ENCODE peak calls at places on chromosomes 3 and 15, in ten cellular contexts. One of them, this sample, is unnamed.

GRCh38 chr15:99137111-99137546 is 32.2 kb downstream of the SYNM start:
- DNase-seq in A549: no peak
- DNase-seq in lower lobe of right lung: no peak
- DNase-seq in SK-N-SH: no peak
- DNase-seq in transverse colon: no peak
- DNase-seq in AG10803: no peak
- DNase-seq in neural progenitor cell: no peak
- DNase-seq in AG04450: no peak
- DNase-seq in body of pancreas: peak
- DNase-seq in cardiac muscle cell: no peak
- DNase-seq in this sample: no peak

GRCh38 chr15:81334768-81335447 is 11.0 kb upstream of the STARD5 start:
- DNase-seq in A549: no peak
- DNase-seq in lower lobe of right lung: no peak
- DNase-seq in SK-N-SH: no peak
- DNase-seq in transverse colon: no peak
- DNase-seq in AG10803: no peak
- DNase-seq in neural progenitor cell: no peak
- DNase-seq in AG04450: no peak
- DNase-seq in body of pancreas: no peak
- DNase-seq in cardiac muscle cell: peak
- DNase-seq in this sample: peak

GRCh38 chr3:5057217-5057616 is 64.9 kb upstream of the ARL8B start:
- DNase-seq in A549: no peak
- DNase-seq in lower lobe of right lung: no peak
- DNase-seq in SK-N-SH: no peak
- DNase-seq in transverse colon: no peak
- DNase-seq in AG10803: no peak
- DNase-seq in neural progenitor cell: no peak
- DNase-seq in AG04450: no peak
- DNase-seq in body of pancreas: no peak
- DNase-seq in cardiac muscle cell: no peak
- DNase-seq in this sample: no peak

GRCh38 chr3:124459678-124460077 is 270.6 kb upstream of the UMPS start:
- DNase-seq in A549: no peak
- DNase-seq in lower lobe of right lung: no peak
- DNase-seq in SK-N-SH: no peak
- DNase-seq in transverse colon: no peak
- DNase-seq in AG10803: no peak
- DNase-seq in neural progenitor cell: no peak
- DNase-seq in AG04450: no peak
- DNase-seq in body of pancreas: no peak
- DNase-seq in cardiac muscle cell: no peak
- DNase-seq in this sample: no peak

GRCh38 chr15:57256941-57257340 is 119.4 kb upstream of the CGNL1 start:
- DNase-seq in A549: no peak
- DNase-seq in lower lobe of right lung: no peak
- DNase-seq in SK-N-SH: no peak
- DNase-seq in transverse colon: no peak
- DNase-seq in AG10803: no peak
- DNase-seq in neural progenitor cell: no peak
- DNase-seq in AG04450: no peak
- DNase-seq in body of pancreas: no peak
- DNase-seq in cardiac muscle cell: no peak
- DNase-seq in this sample: no peak

GRCh38 chr3:122784436-122784835 is 9.2 kb downstream of the HSPBAP1 start:
- DNase-seq in A549: no peak
- DNase-seq in lower lobe of right lung: no peak
- DNase-seq in SK-N-SH: no peak
- DNase-seq in transverse colon: no peak
- DNase-seq in AG10803: peak
- DNase-seq in neural progenitor cell: no peak
- DNase-seq in AG04450: no peak
- DNase-seq in body of pancreas: no peak
- DNase-seq in cardiac muscle cell: peak
- DNase-seq in this sample: peak

GRCh38 chr15:99755692-99756409 is 22.6 kb upstream of the LYSMD4 start:
- DNase-seq in A549: peak
- DNase-seq in lower lobe of right lung: peak
- DNase-seq in SK-N-SH: peak
- DNase-seq in transverse colon: peak
- DNase-seq in AG10803: peak
- DNase-seq in neural progenitor cell: peak
- DNase-seq in AG04450: peak
- DNase-seq in body of pancreas: peak
- DNase-seq in cardiac muscle cell: peak
- DNase-seq in this sample: peak

GRCh38 chr3:62214850-62215249 is 158.5 kb downstream of the FEZF2 start:
- DNase-seq in A549: no peak
- DNase-seq in lower lobe of right lung: no peak
- DNase-seq in SK-N-SH: no peak
- DNase-seq in transverse colon: no peak
- DNase-seq in AG10803: no peak
- DNase-seq in neural progenitor cell: no peak
- DNase-seq in AG04450: no peak
- DNase-seq in body of pancreas: no peak
- DNase-seq in cardiac muscle cell: no peak
- DNase-seq in this sample: no peak

GRCh38 chr3:14110699-14111098 is 14.0 kb downstream of the CHCHD4 start:
- DNase-seq in A549: no peak
- DNase-seq in lower lobe of right lung: no peak
- DNase-seq in SK-N-SH: no peak
- DNase-seq in transverse colon: no peak
- DNase-seq in AG10803: no peak
- DNase-seq in neural progenitor cell: no peak
- DNase-seq in AG04450: no peak
- DNase-seq in body of pancreas: no peak
- DNase-seq in cardiac muscle cell: peak
- DNase-seq in this sample: no peak

GRCh38 chr3:159238646-159239045 is 436.8 kb downstream of the MFSD1 start:
- DNase-seq in A549: no peak
- DNase-seq in lower lobe of right lung: no peak
- DNase-seq in SK-N-SH: no peak
- DNase-seq in transverse colon: no peak
- DNase-seq in AG10803: no peak
- DNase-seq in neural progenitor cell: no peak
- DNase-seq in AG04450: no peak
- DNase-seq in body of pancreas: no peak
- DNase-seq in cardiac muscle cell: no peak
- DNase-seq in this sample: no peak

GRCh38 chr15:96326551-96327154 is 3.8 kb upstream of the NR2F2 start:
- DNase-seq in A549: no peak
- DNase-seq in lower lobe of right lung: peak
- DNase-seq in SK-N-SH: no peak
- DNase-seq in transverse colon: peak
- DNase-seq in AG10803: peak
- DNase-seq in neural progenitor cell: peak
- DNase-seq in AG04450: no peak
- DNase-seq in body of pancreas: peak
- DNase-seq in cardiac muscle cell: peak
- DNase-seq in this sample: peak

GRCh38 chr3:190053919-190054672 is 66.6 kb downstream of the P3H2 start:
- DNase-seq in A549: peak
- DNase-seq in lower lobe of right lung: no peak
- DNase-seq in SK-N-SH: no peak
- DNase-seq in transverse colon: no peak
- DNase-seq in AG10803: peak
- DNase-seq in neural progenitor cell: no peak
- DNase-seq in AG04450: no peak
- DNase-seq in body of pancreas: no peak
- DNase-seq in cardiac muscle cell: peak
- DNase-seq in this sample: peak
- TF ChIP-seq CTCF in A549: no peak
- TF ChIP-seq CTCF in lower lobe of right lung: no peak
- TF ChIP-seq CTCF in SK-N-SH: no peak
- TF ChIP-seq CTCF in transverse colon: no peak
- TF ChIP-seq CTCF in AG10803: peak
- TF ChIP-seq CTCF in neural progenitor cell: no peak
- TF ChIP-seq CTCF in AG04450: no peak
- TF ChIP-seq CTCF in body of pancreas: no peak
- TF ChIP-seq CTCF in cardiac muscle cell: peak
- TF ChIP-seq CTCF in this sample: peak

GRCh38 chr3:8579101-8579500 is 65.5 kb downstream of the SSUH2 start:
- DNase-seq in A549: no peak
- DNase-seq in lower lobe of right lung: no peak
- DNase-seq in SK-N-SH: no peak
- DNase-seq in transverse colon: no peak
- DNase-seq in AG10803: no peak
- DNase-seq in neural progenitor cell: no peak
- DNase-seq in AG04450: no peak
- DNase-seq in body of pancreas: no peak
- DNase-seq in cardiac muscle cell: no peak
- DNase-seq in this sample: no peak

GRCh38 chr3:8576436-8576835 is 68.2 kb downstream of the SSUH2 start:
- DNase-seq in A549: no peak
- DNase-seq in lower lobe of right lung: no peak
- DNase-seq in SK-N-SH: no peak
- DNase-seq in transverse colon: no peak
- DNase-seq in AG10803: no peak
- DNase-seq in neural progenitor cell: no peak
- DNase-seq in AG04450: no peak
- DNase-seq in body of pancreas: no peak
- DNase-seq in cardiac muscle cell: no peak
- DNase-seq in this sample: no peak

GRCh38 chr3:8579943-8580342 is 64.7 kb downstream of the SSUH2 start:
- DNase-seq in A549: no peak
- DNase-seq in lower lobe of right lung: no peak
- DNase-seq in SK-N-SH: no peak
- DNase-seq in transverse colon: no peak
- DNase-seq in AG10803: no peak
- DNase-seq in neural progenitor cell: no peak
- DNase-seq in AG04450: no peak
- DNase-seq in body of pancreas: no peak
- DNase-seq in cardiac muscle cell: no peak
- DNase-seq in this sample: no peak

GRCh38 chr3:8576841-8577553 is 67.6 kb downstream of the SSUH2 start:
- DNase-seq in A549: no peak
- DNase-seq in lower lobe of right lung: no peak
- DNase-seq in SK-N-SH: no peak
- DNase-seq in transverse colon: peak
- DNase-seq in AG10803: peak
- DNase-seq in neural progenitor cell: no peak
- DNase-seq in AG04450: peak
- DNase-seq in body of pancreas: no peak
- DNase-seq in cardiac muscle cell: peak
- DNase-seq in this sample: peak

GRCh38 chr3:8578282-8578681 is 66.3 kb downstream of the SSUH2 start:
- DNase-seq in A549: no peak
- DNase-seq in lower lobe of right lung: no peak
- DNase-seq in SK-N-SH: no peak
- DNase-seq in transverse colon: no peak
- DNase-seq in AG10803: no peak
- DNase-seq in neural progenitor cell: no peak
- DNase-seq in AG04450: no peak
- DNase-seq in body of pancreas: no peak
- DNase-seq in cardiac muscle cell: peak
- DNase-seq in this sample: no peak
- H3K4me3 ChIP-seq in A549: no peak
- H3K4me3 ChIP-seq in lower lobe of right lung: no peak
- H3K4me3 ChIP-seq in SK-N-SH: no peak
- H3K4me3 ChIP-seq in transverse colon: no peak
- H3K4me3 ChIP-seq in AG10803: no peak
- H3K4me3 ChIP-seq in neural progenitor cell: no peak
- H3K4me3 ChIP-seq in AG04450: no peak
- H3K4me3 ChIP-seq in body of pancreas: no peak
- H3K4me3 ChIP-seq in cardiac muscle cell: no peak
- H3K4me3 ChIP-seq in this sample: no peak

DNA sequence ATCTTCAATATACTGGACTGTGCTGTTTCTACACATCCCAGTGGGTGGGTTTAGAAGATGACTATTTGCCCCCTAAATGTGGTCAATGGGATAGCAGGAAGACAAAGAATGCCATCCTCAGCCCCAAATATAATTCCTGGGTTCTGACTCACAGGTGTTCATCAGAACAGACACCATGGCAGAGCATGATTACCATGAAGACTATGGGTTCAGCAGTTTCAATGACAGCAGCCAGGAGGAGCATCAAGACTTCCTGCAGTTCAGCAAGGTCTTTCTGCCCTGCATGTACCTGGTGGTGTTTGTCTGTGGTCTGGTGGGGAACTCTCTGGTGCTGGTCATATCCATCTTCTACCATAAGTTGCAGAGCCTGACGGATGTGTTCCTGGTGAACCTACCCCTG is 3.0 kb downstream of the CXCR6 start:
- DNase-seq in A549: no peak
- DNase-seq in lower lobe of right lung: no peak
- DNase-seq in SK-N-SH: no peak
- DNase-seq in transverse colon: no peak
- DNase-seq in AG10803: peak
- DNase-seq in neural progenitor cell: no peak
- DNase-seq in AG04450: no peak
- DNase-seq in body of pancreas: no peak
- DNase-seq in cardiac muscle cell: no peak
- DNase-seq in this sample: no peak
- TF ChIP-seq CTCF in A549: no peak
- TF ChIP-seq CTCF in lower lobe of right lung: no peak
- TF ChIP-seq CTCF in SK-N-SH: no peak
- TF ChIP-seq CTCF in transverse colon: no peak
- TF ChIP-seq CTCF in AG10803: peak
- TF ChIP-seq CTCF in neural progenitor cell: no peak
- TF ChIP-seq CTCF in AG04450: no peak
- TF ChIP-seq CTCF in body of pancreas: no peak
- TF ChIP-seq CTCF in cardiac muscle cell: no peak
- TF ChIP-seq CTCF in this sample: peak

DNA sequence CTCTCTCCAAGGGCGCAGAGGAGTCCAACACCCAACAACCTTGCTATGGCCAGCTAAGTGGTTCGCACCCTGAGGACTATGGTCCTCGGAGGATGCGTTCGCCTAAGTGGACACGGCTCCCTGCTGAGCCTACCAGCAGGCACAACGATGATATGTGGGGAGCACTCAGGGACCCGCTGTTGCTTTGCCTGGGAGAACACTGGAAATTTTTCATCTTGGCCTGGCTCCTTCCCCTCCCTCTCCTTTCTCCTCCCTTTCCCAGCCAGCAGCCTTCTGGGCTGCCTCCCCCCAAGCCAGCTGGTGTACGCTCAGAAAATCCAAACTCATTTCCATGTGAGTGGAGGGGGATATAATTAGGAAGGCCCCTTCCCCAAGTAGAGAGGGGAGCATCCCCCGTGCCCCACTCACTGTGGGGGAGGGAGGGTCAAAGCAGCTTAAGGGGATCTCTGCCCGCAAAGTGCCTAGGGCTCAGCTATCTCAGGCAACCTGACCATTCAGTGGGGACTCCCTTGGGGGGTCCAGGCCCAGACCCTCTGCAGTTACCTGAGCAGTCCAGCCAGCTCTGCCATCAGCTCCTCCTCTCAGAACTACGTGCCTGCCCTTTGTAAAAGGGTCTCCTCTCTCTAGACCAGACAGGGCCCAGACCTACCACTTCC is 630 bp upstream of the SEMA7A start:
- DNase-seq in A549: no peak
- DNase-seq in lower lobe of right lung: peak
- DNase-seq in SK-N-SH: no peak
- DNase-seq in transverse colon: no peak
- DNase-seq in AG10803: peak
- DNase-seq in neural progenitor cell: peak
- DNase-seq in AG04450: no peak
- DNase-seq in body of pancreas: no peak
- DNase-seq in cardiac muscle cell: no peak
- DNase-seq in this sample: no peak
- H3K4me3 ChIP-seq in A549: peak
- H3K4me3 ChIP-seq in lower lobe of right lung: peak
- H3K4me3 ChIP-seq in SK-N-SH: no peak
- H3K4me3 ChIP-seq in transverse colon: peak
- H3K4me3 ChIP-seq in AG10803: peak
- H3K4me3 ChIP-seq in neural progenitor cell: peak
- H3K4me3 ChIP-seq in AG04450: peak
- H3K4me3 ChIP-seq in body of pancreas: no peak
- H3K4me3 ChIP-seq in cardiac muscle cell: peak
- H3K4me3 ChIP-seq in this sample: peak